ENCODE peak calls at places on chromosomes 16 and 17, in four cellular contexts. X is H1, V is HepG2, J is K562. E is an unnamed sample.

GRCh38 chr16:50367777-50368409 is 895 bp downstream of the BRD7 start:
- DNase-seq in X (no peak), V (no peak), J (no peak), E (no peak)

GRCh38 chr17:40095356-40095943 is 4.9 kb downstream of the NR1D1 start:
- DNase-seq in X (no peak), V (no peak), J (no peak), E (no peak)

GRCh38 chr17:49249292-49249794 is 18.8 kb upstream of the PHOSPHO1 start:
- DNase-seq in X (no peak), V (no peak), J (peak), E (no peak)

GRCh38 chr17:43667506-43668438 is 6.0 kb upstream of the MEOX1 start:
- DNase-seq in X (no peak), V (peak), J (no peak), E (no peak)

GRCh38 chr16:72962347-72962746 is 85.6 kb downstream of the ZFHX3 start:
- DNase-seq in X (no peak), V (no peak), J (no peak), E (no peak)

GRCh38 chr16:13959626-13960025 is 39.7 kb downstream of the ERCC4 start:
- DNase-seq in X (no peak), V (no peak), J (no peak), E (no peak)

GRCh38 chr17:40909755-40910154 is 24.7 kb upstream of the KRT20 start:
- DNase-seq in X (no peak), V (peak), J (no peak), E (no peak)

GRCh38 chr17:44916781-44917241 is 1.5 kb upstream of the GFAP start:
- DNase-seq in X (no peak), V (no peak), J (no peak), E (no peak)

GRCh38 chr16:15961060-15961511 is 11.7 kb downstream of the ABCC1 start:
- DNase-seq in X (no peak), V (no peak), J (no peak), E (no peak)

GRCh38 chr17:43832168-43832975 is 574 bp downstream of the MPP3 start:
- DNase-seq in X (no peak), V (peak), J (no peak), E (peak)

GRCh38 chr16:56744996-56745640 is 15.2 kb downstream of the NUP93 start:
- DNase-seq in X (no peak), V (peak), J (peak), E (no peak)

GRCh38 chr17:44221862-44222111 is 2.3 kb upstream of the UBTF start:
- DNase-seq in X (no peak), V (no peak), J (no peak), E (no peak)

GRCh38 chr16:27228621-27229501 is 25.5 kb downstream of the KDM8 start:
- DNase-seq in X (no peak), V (no peak), J (no peak), E (no peak)

GRCh38 chr16:87044031-87044380 is 273.2 kb downstream of the C16orf95 start:
- DNase-seq in X (no peak), V (no peak), J (no peak), E (no peak)

GRCh38 chr16:11384184-11384955 is 39.1 kb downstream of the RMI2 start:
- DNase-seq in X (no peak), V (no peak), J (no peak), E (no peak)

GRCh38 chr16:87316923-87317765 is at the start of gene C16orf95:
- DNase-seq in X (peak), V (peak), J (peak), E (peak)

GRCh38 chr16:67206838-67207115 is 7.8 kb downstream of the ELMO3 start:
- DNase-seq in X (no peak), V (no peak), J (no peak), E (no peak)

GRCh38 chr17:3828852-3829232 is 17.2 kb downstream of the NCBP3 start:
- DNase-seq in X (no peak), V (no peak), J (no peak), E (no peak)

GRCh38 chr16:25788637-25789036 is 96.9 kb downstream of the HS3ST4 start:
- DNase-seq in X (no peak), V (no peak), J (no peak), E (no peak)

GRCh38 chr17:7720125-7720524 is 2.6 kb downstream of the DNAH2 start:
- DNase-seq in X (no peak), V (no peak), J (no peak), E (no peak)

GRCh38 chr17:45353047-45353446 is 36.2 kb upstream of the MAP3K14 start:
- DNase-seq in X (no peak), V (no peak), J (peak), E (no peak)

GRCh38 chr17:44979426-44980273 is 11.5 kb upstream of the C1QL1 start:
- DNase-seq in X (no peak), V (no peak), J (no peak), E (no peak)

GRCh38 chr16:46691720-46692119 is 2.3 kb downstream of the ORC6 start:
- DNase-seq in X (no peak), V (no peak), J (no peak), E (no peak)

GRCh38 chr17:7774037-7774659 is 56.6 kb downstream of the DNAH2 start:
- DNase-seq in X (no peak), V (peak), J (no peak), E (peak)

GRCh38 chr17:80656590-80656989 is 112.0 kb downstream of the RPTOR start:
- DNase-seq in X (no peak), V (no peak), J (no peak), E (no peak)

GRCh38 chr16:67456383-67457140 is 24.4 kb downstream of the ATP6V0D1 start:
- DNase-seq in X (no peak), V (no peak), J (peak), E (peak)

GRCh38 chr16:73037331-73037745 is 10.6 kb downstream of the ZFHX3 start:
- DNase-seq in X (no peak), V (no peak), J (no peak), E (no peak)

GRCh38 chr17:885971-886571 is 93.5 kb downstream of the NXN start:
- DNase-seq in X (no peak), V (no peak), J (no peak), E (no peak)

GRCh38 chr16:87416826-87417471 is 24.8 kb downstream of the MAP1LC3B start:
- DNase-seq in X (no peak), V (peak), J (no peak), E (peak)

GRCh38 chr17:973053-973452 is 6.5 kb downstream of the NXN start:
- DNase-seq in X (no peak), V (no peak), J (no peak), E (no peak)

GRCh38 chr17:45262516-45263476 is 902 bp upstream of the SPATA32 start:
- DNase-seq in X (no peak), V (no peak), J (no peak), E (no peak)

GRCh38 chr16:14502932-14503741 is 126.9 kb downstream of the PARN start:
- DNase-seq in X (no peak), V (no peak), J (no peak), E (no peak)

GRCh38 chr16:49875812-49876715 is 20.2 kb upstream of the ZNF423 start:
- DNase-seq in X (no peak), V (no peak), J (no peak), E (no peak)

GRCh38 chr17:16617481-16618060 is 36.1 kb downstream of the ZNF624 start:
- DNase-seq in X (no peak), V (no peak), J (no peak), E (no peak)

GRCh38 chr17:48704521-48704920 is 17.8 kb downstream of the PRAC1 start:
- DNase-seq in X (no peak), V (no peak), J (peak), E (no peak)

GRCh38 chr17:29123111-29123510 is 57.1 kb downstream of the MYO18A start:
- DNase-seq in X (no peak), V (no peak), J (no peak), E (no peak)

GRCh38 chr16:89357460-89357859 is 132.9 kb downstream of the ANKRD11 start:
- DNase-seq in X (no peak), V (no peak), J (no peak), E (no peak)
- H3K27ac ChIP-seq in X (no peak), V (no peak), J (peak), E (no peak)

GRCh38 chr16:17555176-17555575 is 84.4 kb upstream of the XYLT1 start:
- DNase-seq in X (no peak), V (no peak), J (no peak), E (no peak)
- TF ChIP-seq PHF8 in X (no peak), V (no peak), J (no peak), E (no peak)

GRCh38 chr17:77409282-77410161 is 268.8 kb downstream of the SEC14L1 start:
- DNase-seq in X (no peak), V (no peak), J (no peak), E (no peak)

GRCh38 chr17:77408284-77408683 is 267.5 kb downstream of the SEC14L1 start:
- DNase-seq in X (no peak), V (no peak), J (no peak), E (no peak)

GRCh38 chr17:77404812-77405581 is 264.2 kb downstream of the SEC14L1 start:
- DNase-seq in X (no peak), V (no peak), J (no peak), E (no peak)

GRCh38 chr17:77405867-77406513 is 265.2 kb downstream of the SEC14L1 start:
- DNase-seq in X (no peak), V (no peak), J (no peak), E (no peak)

DNA sequence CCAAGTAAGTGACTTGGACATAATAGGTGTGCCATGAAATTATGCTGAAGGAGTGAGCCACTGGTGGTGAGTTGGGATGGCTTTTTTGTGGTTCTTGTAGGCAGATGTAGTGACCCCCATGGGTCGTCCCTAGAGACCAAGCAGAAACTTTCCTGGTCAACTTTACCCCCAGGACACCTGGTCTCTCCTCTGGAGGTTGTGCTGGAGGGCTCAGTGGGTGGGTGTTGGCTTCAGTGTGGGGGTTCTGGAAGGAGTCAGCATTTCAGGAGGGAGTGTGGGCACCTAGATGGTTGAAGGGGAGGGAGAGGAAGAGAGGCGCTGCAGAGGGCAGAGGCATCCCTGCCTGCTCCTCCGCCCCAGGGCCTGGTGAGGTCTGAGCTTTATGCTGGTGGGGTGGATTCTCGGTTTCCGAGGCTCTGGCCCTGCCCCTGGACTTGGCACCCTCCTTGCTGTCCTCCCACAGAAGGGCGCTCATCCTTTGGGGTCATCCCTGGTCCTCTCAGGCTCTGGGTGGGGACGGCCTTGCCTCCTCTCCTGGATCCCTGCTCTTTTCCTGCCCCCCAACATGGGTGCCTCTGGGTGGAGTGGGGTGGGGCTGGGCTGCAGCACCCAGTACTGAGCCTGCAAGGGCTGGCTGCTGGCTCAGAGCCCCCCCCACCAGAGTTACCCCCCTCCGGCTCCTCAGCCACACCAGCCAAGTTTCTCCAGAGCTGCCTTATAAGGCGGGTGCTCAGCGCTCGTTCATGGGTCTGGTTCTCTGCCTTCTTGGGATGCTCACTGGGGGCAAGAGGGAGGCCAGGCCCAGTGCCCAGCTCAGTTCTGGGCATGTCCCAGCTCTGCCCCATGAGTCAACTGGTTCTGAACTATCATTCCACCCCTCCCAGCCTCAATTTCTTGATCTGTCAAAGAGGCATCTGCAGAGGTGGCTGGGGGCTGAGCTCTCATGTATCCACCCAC is 266.8 kb downstream of the SEC14L1 start:
- DNase-seq in X (no peak), V (no peak), J (no peak), E (no peak)
- H3K27ac ChIP-seq in X (no peak), V (no peak), J (no peak), E (peak)

GRCh38 chr17:55812323-55812722 is 61.5 kb downstream of the PCTP start:
- DNase-seq in X (no peak), V (no peak), J (no peak), E (no peak)
- TF ChIP-seq PHF8 in X (no peak), V (no peak), J (no peak), E (no peak)

DNA sequence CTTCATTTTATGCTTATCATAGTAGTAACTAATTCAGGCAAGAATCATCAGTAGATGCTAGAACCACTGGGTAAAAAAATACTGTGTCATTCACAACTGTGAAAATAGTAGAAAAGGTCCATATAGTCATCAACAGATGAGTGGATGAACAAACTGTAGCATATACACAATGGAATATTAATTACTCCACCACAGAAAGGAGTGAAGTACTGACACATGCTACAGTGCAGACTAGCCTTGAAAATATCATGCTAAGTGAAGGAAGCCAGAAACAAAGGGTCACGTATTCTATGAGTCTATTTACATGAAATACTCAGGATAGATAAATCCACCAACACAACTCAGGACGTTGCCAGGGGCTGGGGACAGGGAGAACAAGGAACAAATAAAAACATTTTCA is 13.3 kb downstream of the USP22 start:
- DNase-seq in X (no peak), V (no peak), J (no peak), E (no peak)
- H3K27ac ChIP-seq in X (no peak), V (no peak), J (no peak), E (no peak)

GRCh38 chr17:11241611-11242226 is 706 bp downstream of the SHISA6 start:
- DNase-seq in X (no peak), V (no peak), J (no peak), E (no peak)
- TF ChIP-seq PHF8 in X (no peak), V (no peak), J (no peak), E (no peak)

DNA sequence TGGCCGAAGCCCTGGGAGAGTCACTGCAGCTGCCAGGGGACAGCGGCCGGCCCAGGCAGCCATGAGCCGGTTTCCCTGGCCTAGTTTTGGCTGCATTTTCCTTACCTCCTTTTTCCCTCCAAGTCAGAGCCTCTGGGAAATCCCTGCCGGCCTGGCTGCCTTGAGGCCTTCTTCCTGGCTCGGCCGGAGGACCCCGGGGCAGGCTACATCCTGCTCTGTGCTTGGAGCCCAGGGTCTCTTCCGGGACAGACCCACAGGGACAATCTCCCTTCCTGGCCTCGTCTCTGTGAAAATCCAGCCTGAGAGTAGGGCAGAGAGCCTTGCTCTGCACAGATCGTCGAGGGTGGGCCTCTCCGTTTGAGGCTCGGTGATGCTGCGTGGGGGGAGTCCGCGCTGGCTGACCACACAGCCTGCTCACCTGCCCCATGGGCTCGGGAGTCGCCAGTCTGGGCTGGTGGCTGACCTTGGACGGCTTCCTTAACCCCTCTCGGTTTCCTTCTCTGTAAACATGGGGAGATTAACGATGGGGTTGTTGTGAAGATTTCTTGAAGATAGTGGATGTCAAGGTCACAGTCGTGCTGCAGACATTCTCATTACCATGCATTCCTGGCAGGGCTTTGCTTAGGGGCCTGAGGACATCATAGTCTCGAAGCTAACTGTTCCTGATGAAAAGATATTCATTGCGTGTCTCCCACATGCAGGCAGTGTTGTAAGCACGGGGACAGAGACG is 34.8 kb upstream of the CIBAR2 start:
- DNase-seq in X (no peak), V (no peak), J (no peak), E (no peak)
- H3K27ac ChIP-seq in X (no peak), V (no peak), J (no peak), E (no peak)

E was measured in A549.